ENCODE peak calls at places on chromosomes 1 and 21, in seven cellular contexts. X is left cardiac atrium; M is left colon; A is AG09319; W is stimulated activated naive CD4-positive, alpha-beta T cell; Q is neural progenitor cell; H is NAMALWA. G is an unnamed sample.

GRCh38 chr1:113297749-113298148 is 92.6 kb upstream of the MAGI3 start:
- DNase-seq in A (no peak), M (no peak), X (no peak), W (no peak), H (no peak), Q (no peak), G (no peak)

GRCh38 chr1:235984041-235984820 is 80.7 kb downstream of the NID1 start:
- DNase-seq in X (no peak), M (no peak), A (peak), H (no peak), Q (no peak), W (no peak), G (no peak)

GRCh38 chr1:27027575-27028250 is 15.1 kb upstream of the TENT5B start:
- DNase-seq in Q (no peak), H (no peak), X (no peak), A (no peak), M (no peak), W (no peak), G (no peak)

GRCh38 chr21:36699026-36699545 is at the start of gene SIM2:
- DNase-seq in M (no peak), X (peak), A (no peak), W (no peak), H (no peak), Q (peak), G (peak)

GRCh38 chr1:20405893-20406604 is 80.0 kb downstream of the CAMK2N1 start:
- DNase-seq in X (no peak), W (no peak), A (peak), H (no peak), Q (no peak), M (no peak), G (no peak)

GRCh38 chr1:206512521-206513180 is 5.3 kb downstream of the RASSF5 start:
- DNase-seq in W (no peak), A (no peak), H (no peak), Q (no peak), M (no peak), X (no peak), G (no peak)

GRCh38 chr1:213070399-213070798 is 19.4 kb downstream of the RPS6KC1 start:
- DNase-seq in Q (no peak), A (peak), H (peak), M (no peak), W (no peak), X (no peak), G (no peak)

GRCh38 chr1:203858055-203858454 is 3.3 kb upstream of the SNRPE start:
- DNase-seq in Q (no peak), M (no peak), H (no peak), A (peak), W (no peak), X (no peak), G (no peak)

GRCh38 chr1:29365906-29366670 is 129.8 kb downstream of the PTPRU start:
- DNase-seq in A (no peak), X (no peak), H (no peak), Q (no peak), M (no peak), W (no peak), G (no peak)

GRCh38 chr1:86868477-86868876 is 45.4 kb downstream of the SELENOF start:
- DNase-seq in X (no peak), H (no peak), A (no peak), Q (no peak), M (no peak), W (no peak), G (no peak)

GRCh38 chr1:156709743-156710489 is 4.5 kb upstream of the CRABP2 start:
- DNase-seq in X (peak), W (no peak), M (peak), H (no peak), Q (peak), A (no peak), G (no peak)

GRCh38 chr1:96370752-96371151 is 350.8 kb upstream of the PTBP2 start:
- DNase-seq in M (no peak), H (no peak), X (no peak), W (no peak), Q (no peak), A (peak), G (no peak)

GRCh38 chr1:57770772-57771171 is 346.9 kb upstream of the DAB1 start:
- DNase-seq in M (no peak), X (no peak), W (no peak), Q (peak), A (no peak), H (peak), G (no peak)

GRCh38 chr1:110630770-110631663 is 24.9 kb upstream of the KCNA2 start:
- DNase-seq in H (peak), Q (peak), W (peak), M (peak), X (peak), A (peak), G (peak)

GRCh38 chr1:224498574-224499170 is 64.1 kb upstream of the WDR26 start:
- DNase-seq in W (no peak), A (no peak), M (no peak), H (no peak), X (no peak), Q (peak), G (no peak)

GRCh38 chr1:42866549-42866948 is 20.1 kb downstream of the ZNF691 start:
- DNase-seq in M (no peak), A (no peak), H (no peak), W (no peak), X (no peak), Q (no peak), G (no peak)

GRCh38 chr1:175788586-175789252 is 45.3 kb upstream of the TNR start:
- DNase-seq in H (no peak), X (no peak), A (no peak), W (no peak), M (no peak), Q (no peak), G (no peak)

GRCh38 chr1:234686035-234686434 is 76.1 kb upstream of the IRF2BP2 start:
- DNase-seq in X (no peak), A (no peak), H (no peak), Q (no peak), W (no peak), M (no peak), G (no peak)

GRCh38 chr1:27193194-27193593 is 38.3 kb upstream of the SLC9A1 start:
- DNase-seq in A (no peak), M (no peak), Q (no peak), H (no peak), X (no peak), W (no peak), G (no peak)

GRCh38 chr1:15229569-15230170 is 17.4 kb upstream of the FHAD1 start:
- DNase-seq in M (peak), X (no peak), A (no peak), H (no peak), Q (no peak), W (no peak), G (no peak)

GRCh38 chr1:54986025-54986424 is 5.6 kb downstream of the TMEM61 start:
- DNase-seq in M (no peak), H (no peak), W (no peak), Q (no peak), A (no peak), X (no peak), G (no peak)

GRCh38 chr1:101200513-101200912 is 36.3 kb upstream of the S1PR1 start:
- DNase-seq in H (no peak), A (peak), X (no peak), W (no peak), Q (no peak), M (no peak), G (no peak)

GRCh38 chr1:58864654-58865053 is 80.8 kb upstream of the JUN start:
- DNase-seq in M (no peak), Q (no peak), W (no peak), X (no peak), H (no peak), A (no peak), G (no peak)

GRCh38 chr1:40141878-40142535 is 19.2 kb upstream of the RLF start:
- DNase-seq in W (no peak), A (no peak), H (no peak), M (no peak), X (no peak), Q (peak), G (no peak)

GRCh38 chr1:157137773-157138219 is 399 bp downstream of the ETV3 start:
- DNase-seq in Q (peak), W (no peak), M (no peak), X (no peak), H (no peak), A (no peak), G (no peak)

GRCh38 chr1:116413414-116413813 is 40.4 kb downstream of the ATP1A1 start:
- DNase-seq in M (no peak), A (no peak), X (no peak), Q (no peak), W (no peak), H (no peak), G (no peak)

GRCh38 chr1:211411639-211412038 is 80.3 kb downstream of the RD3 start:
- DNase-seq in W (no peak), X (no peak), M (no peak), H (no peak), A (no peak), Q (no peak), G (no peak)

GRCh38 chr1:93056649-93057048 is 22.4 kb upstream of the MTF2 start:
- DNase-seq in X (no peak), A (no peak), H (no peak), M (no peak), W (no peak), Q (no peak), G (no peak)

GRCh38 chr1:220879090-220879508 is at the start of gene HLX:
- DNase-seq in X (peak), M (peak), Q (peak), H (no peak), A (peak), W (no peak), G (peak)

GRCh38 chr1:39575191-39576015 is 1.2 kb downstream of the PABPC4 start:
- DNase-seq in Q (peak), W (peak), M (peak), H (no peak), A (no peak), X (peak), G (peak)

GRCh38 chr1:167165948-167166702 is 54.6 kb upstream of the POU2F1 start:
- DNase-seq in H (no peak), X (no peak), A (no peak), M (peak), Q (peak), W (no peak), G (peak)

GRCh38 chr1:150516616-150517015 is 1.1 kb downstream of the FALEC start:
- DNase-seq in M (no peak), Q (no peak), A (no peak), W (no peak), H (peak), X (no peak), G (no peak)

GRCh38 chr1:93738075-93738622 is 56.5 kb upstream of the BCAR3 start:
- DNase-seq in H (no peak), Q (no peak), W (no peak), A (peak), M (no peak), X (no peak), G (no peak)

GRCh38 chr1:243549108-243549507 is 293.3 kb downstream of the SDCCAG8 start:
- DNase-seq in Q (no peak), A (no peak), X (no peak), H (no peak), W (no peak), M (no peak), G (no peak)

GRCh38 chr1:12387641-12388040 is 157.8 kb downstream of the VPS13D start:
- DNase-seq in Q (no peak), X (no peak), H (peak), A (no peak), M (no peak), W (peak), G (no peak)

GRCh38 chr1:6554907-6555778 is at the start of gene TAS1R1:
- DNase-seq in M (peak), Q (no peak), W (no peak), A (peak), H (no peak), X (peak), G (no peak)

GRCh38 chr1:25392881-25393280 is 27.7 kb downstream of the RHCE start:
- DNase-seq in Q (no peak), H (no peak), X (no peak), M (no peak), A (no peak), W (no peak), G (no peak)

GRCh38 chr1:10905841-10906655 is 106.4 kb upstream of the TARDBP start:
- DNase-seq in Q (no peak), H (no peak), X (peak), W (no peak), A (no peak), M (no peak), G (no peak)

GRCh38 chr1:2231667-2232254 is 3.6 kb downstream of the SKI start:
- DNase-seq in H (no peak), A (peak), M (peak), W (peak), X (peak), Q (peak), G (peak)

GRCh38 chr21:21177353-21177986 is 179.3 kb downstream of the NCAM2 start:
- DNase-seq in H (no peak), M (no peak), Q (no peak), A (no peak), W (no peak), X (no peak), G (no peak)

G was measured in neural crest cell.